ENCODE peak calls at places on chromosome 10, in five cellular contexts. R is ovary, W is fibroblast of lung, Q is gastrocnemius medialis, Y is uterus. T is an unnamed sample.

GRCh38 chr10:12787297-12787696 is 214.2 kb downstream of the CCDC3 start:
- DNase-seq in R (no peak), W (no peak), Q (no peak), Y (no peak), T (no peak)

GRCh38 chr10:42645103-42645502 is 6.7 kb upstream of the ZNF33B start:
- DNase-seq in R (no peak), W (no peak), Q (no peak), Y (no peak), T (no peak)

GRCh38 chr10:29119374-29119773 is 169.5 kb upstream of the LYZL1 start:
- DNase-seq in R (peak; percentile 57), W (no peak), Q (no peak), Y (peak; percentile 23), T (peak; percentile 55)

GRCh38 chr10:24706479-24707118 is 17.1 kb downstream of the ARHGAP21 start:
- DNase-seq in R (no peak), W (peak; percentile 96), Q (no peak), Y (no peak), T (peak; percentile 28)

GRCh38 chr10:69382382-69383117 is 34.2 kb downstream of the TACR2 start:
- DNase-seq in R (no peak), W (peak; percentile 98), Q (no peak), Y (peak; percentile 73), T (no peak)

GRCh38 chr10:132551093-132551807 is 13.7 kb downstream of the INPP5A start:
- DNase-seq in R (no peak), W (no peak), Q (no peak), Y (no peak), T (no peak)

GRCh38 chr10:19730071-19730470 is 86.2 kb upstream of the PLXDC2 start:
- DNase-seq in R (no peak), W (peak; percentile 86), Q (no peak), Y (no peak), T (no peak)

GRCh38 chr10:124697837-124698559 is 46.2 kb downstream of the FAM53B start:
- DNase-seq in R (peak; percentile 29), W (no peak), Q (no peak), Y (no peak), T (no peak)

GRCh38 chr10:68271104-68271882 is 39.4 kb upstream of the ATOH7 start:
- DNase-seq in R (no peak), W (peak; percentile 45), Q (no peak), Y (no peak), T (peak; percentile 76)

GRCh38 chr10:80462277-80462985 is 8.3 kb downstream of the TSPAN14 start:
- DNase-seq in R (peak; percentile 55), W (peak; percentile 24), Q (no peak), Y (no peak), T (no peak)

GRCh38 chr10:132492323-132493035 is 45.1 kb upstream of the INPP5A start:
- DNase-seq in R (peak; percentile 71), W (no peak), Q (peak; percentile 25), Y (peak; percentile 81), T (no peak)

GRCh38 chr10:50968386-50969091 is 83.1 kb upstream of the A1CF start:
- DNase-seq in R (no peak), W (no peak), Q (no peak), Y (no peak), T (no peak)

GRCh38 chr10:75398238-75398629 is 3.3 kb downstream of the ZNF503 start:
- DNase-seq in R (no peak), W (no peak), Q (no peak), Y (no peak), T (no peak)

GRCh38 chr10:44980309-44981171 is 1.9 kb upstream of the DEPP1 start:
- DNase-seq in R (peak; percentile 41), W (peak; percentile 40), Q (no peak), Y (peak; percentile 23), T (no peak)

GRCh38 chr10:62047960-62048383 is 146.5 kb downstream of the ARID5B start:
- DNase-seq in R (no peak), W (peak; percentile 38), Q (peak; percentile 63), Y (no peak), T (no peak)

GRCh38 chr10:12391191-12391590 is 41.8 kb downstream of the CAMK1D start:
- DNase-seq in R (no peak), W (peak; percentile 92), Q (no peak), Y (no peak), T (no peak)

GRCh38 chr10:86348321-86349210 is 18.0 kb downstream of the GRID1 start:
- DNase-seq in R (peak; percentile 12), W (no peak), Q (no peak), Y (no peak), T (peak; percentile 68)

GRCh38 chr10:21810582-21811244 is 192.8 kb downstream of the DNAJC1 start:
- DNase-seq in R (no peak), W (peak; percentile 42), Q (no peak), Y (no peak), T (no peak)

GRCh38 chr10:114172776-114173555 is 1.0 kb downstream of the CCDC186 start:
- DNase-seq in R (no peak), W (no peak), Q (no peak), Y (no peak), T (no peak)

GRCh38 chr10:109018892-109019507 is 904.3 kb downstream of the XPNPEP1 start:
- DNase-seq in R (no peak), W (no peak), Q (no peak), Y (no peak), T (no peak)

DNA sequence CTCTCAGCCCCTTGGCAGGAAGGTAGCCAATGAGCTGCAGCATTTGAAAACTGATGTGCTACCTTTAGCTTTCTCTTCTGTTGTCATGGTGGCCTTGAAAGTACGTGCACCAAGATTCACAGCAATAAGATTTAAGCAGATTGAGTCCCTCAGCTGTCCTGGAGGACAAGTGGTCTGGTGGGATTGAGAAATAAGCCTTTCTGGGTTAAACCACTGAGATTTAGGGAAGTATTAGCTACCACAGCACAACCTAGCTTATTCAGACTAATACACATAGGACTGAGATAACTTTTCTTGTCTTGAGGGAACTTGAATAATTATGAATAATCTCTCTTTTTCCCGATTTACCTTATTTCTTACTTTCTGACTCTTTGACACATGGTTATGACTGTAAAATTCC is 324.0 kb downstream of the PTEN start:
- DNase-seq in R (no peak), W (no peak), Q (no peak), Y (no peak), T (no peak)
- H3K36me3 ChIP-seq in R (no peaks in the 10 kb centered on the region), W (no peaks in the 10 kb centered on the region), Q (no peaks in the 10 kb centered on the region), Y (no peaks in the 10 kb centered on the region), T (no peaks in the 10 kb centered on the region)

DNA sequence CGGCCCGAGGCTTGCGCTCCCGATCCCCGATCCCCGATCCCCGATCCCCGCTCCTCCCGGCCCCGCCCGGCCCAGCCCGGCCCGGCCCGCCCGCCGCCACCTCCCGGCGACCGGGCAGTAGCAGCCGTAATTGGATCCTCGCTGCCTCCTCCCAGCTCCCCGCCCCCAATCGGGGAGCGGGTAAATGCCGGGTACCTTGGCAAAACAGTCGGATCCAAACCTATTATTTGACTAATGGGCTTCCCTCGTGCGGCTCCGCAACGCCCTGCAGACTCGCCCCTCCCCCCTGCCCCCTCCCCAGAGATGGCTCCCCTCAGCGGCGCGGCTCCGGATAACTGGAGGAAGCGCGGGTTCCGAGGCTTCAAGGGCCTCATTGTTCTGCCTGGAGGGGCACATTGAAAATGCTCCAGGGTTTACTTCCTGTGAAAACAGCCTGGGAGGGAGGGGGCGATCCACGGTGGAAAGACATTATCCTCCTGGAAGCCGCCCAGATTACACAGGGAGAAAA is 94.8 kb upstream of the ZMIZ1 start:
- DNase-seq in R (peak; percentile 84), W (peak; percentile 76), Q (peak; percentile 78), Y (no peak), T (peak; percentile 83)
- TF ChIP-seq CTCF in R (no peak), W (no peak), Q (no peak), Y (peak; percentile 34), T (no peak)

DNA sequence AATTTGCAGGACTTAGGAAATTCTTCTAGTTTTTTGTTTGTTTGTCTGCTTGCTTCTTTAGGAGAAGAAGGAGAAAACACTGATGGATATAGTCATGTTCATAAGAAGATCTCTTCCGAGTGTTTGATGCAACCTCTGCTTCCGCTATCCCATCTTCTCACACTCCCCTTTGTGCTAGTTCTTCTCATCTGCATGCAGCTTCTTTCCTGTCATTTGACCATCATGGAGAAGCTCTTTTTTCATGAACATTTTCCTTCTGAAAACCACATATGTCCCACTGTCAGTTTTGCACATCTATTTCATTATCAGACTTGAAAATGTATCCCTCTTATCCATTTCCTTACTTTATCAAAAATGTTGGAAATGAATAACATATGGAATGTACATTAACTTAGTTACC is 346.9 kb upstream of the PRKCQ start:
- DNase-seq in R (no peak), W (no peak), Q (no peak), Y (no peak), T (no peak)
- H3K4me1 ChIP-seq in R (no peaks in the 10 kb centered on the region), W (no peaks in the 10 kb centered on the region), Q (peaks cover 7% of the 10 kb centered on the region), Y (no peaks in the 10 kb centered on the region), T (no peaks in the 10 kb centered on the region)

GRCh38 chr10:121503587-121504051 is 94.6 kb downstream of the FGFR2 start:
- DNase-seq in R (no peak), W (peak; percentile 60), Q (no peak), Y (no peak), T (no peak)
- H3K36me3 ChIP-seq in R (no peaks in the 10 kb centered on the region), W (no peaks in the 10 kb centered on the region), Q (no peaks in the 10 kb centered on the region), Y (no peaks in the 10 kb centered on the region), T (no peaks in the 10 kb centered on the region)

GRCh38 chr10:129929343-129930297 is 34.5 kb downstream of the EBF3 start:
- DNase-seq in R (no peak), W (no peak), Q (no peak), Y (no peak), T (no peak)
- TF ChIP-seq CTCF in R (no peak), W (no peak), Q (no peak), Y (no peak), T (peak; percentile 28)

DNA sequence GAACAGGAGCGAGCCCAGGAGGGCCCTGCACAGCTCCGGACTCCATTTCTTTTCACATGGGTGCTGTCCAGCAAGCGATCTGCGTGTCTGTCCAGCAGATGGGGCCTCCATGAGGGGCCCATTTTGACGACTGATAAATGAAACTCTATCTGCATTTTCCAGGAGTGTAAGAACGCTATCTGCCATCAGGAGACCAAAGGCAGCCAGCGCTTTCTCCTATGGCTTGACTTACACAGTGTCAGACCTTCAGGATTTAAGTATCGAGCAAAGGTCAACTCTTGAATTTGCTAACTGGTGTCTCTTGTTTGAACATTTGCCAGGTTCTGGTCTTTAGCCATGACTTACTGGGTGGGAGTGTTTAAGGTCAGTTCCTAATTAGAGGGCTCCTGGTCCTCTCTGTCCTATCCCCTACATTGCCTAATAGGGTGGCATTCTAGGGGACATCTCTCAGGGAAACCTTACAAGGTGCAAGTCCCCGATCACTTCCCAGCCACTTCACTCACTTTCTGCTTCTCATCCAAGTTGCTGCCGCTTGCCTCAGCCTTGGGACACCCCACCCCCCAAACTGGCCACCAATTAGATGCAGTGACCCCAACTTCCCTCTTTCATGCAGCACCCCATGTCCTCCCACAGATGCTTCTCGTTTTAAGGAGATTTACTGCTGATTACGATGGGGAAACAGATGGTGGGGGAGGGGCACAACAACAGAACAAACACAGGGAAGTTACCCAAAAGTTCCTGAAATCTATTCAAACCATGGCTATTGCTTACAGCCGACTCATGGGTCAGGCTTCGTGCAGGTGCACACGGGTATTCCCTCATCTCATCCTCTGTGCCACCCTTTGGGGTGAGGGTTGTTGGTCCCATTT is 20.0 kb downstream of the VSIR start:
- DNase-seq in R (peak; percentile 21), W (no peak), Q (peak; percentile 61), Y (no peak), T (no peak)
- H3K4me1 ChIP-seq in R (peaks cover 9% of the 10 kb centered on the region), W (no peaks in the 10 kb centered on the region), Q (peaks cover 67% of the 10 kb centered on the region), Y (no peaks in the 10 kb centered on the region), T (no peaks in the 10 kb centered on the region)

GRCh38 chr10:37436361-37436760 is 311.0 kb downstream of the ANKRD30A start:
- DNase-seq in R (no peak), W (no peak), Q (no peak), Y (no peak), T (no peak)

GRCh38 chr10:37434091-37434490 is 308.7 kb downstream of the ANKRD30A start:
- DNase-seq in R (no peak), W (no peak), Q (no peak), Y (no peak), T (no peak)
- H3K36me3 ChIP-seq in R (no peaks in the 10 kb centered on the region), W (no peaks in the 10 kb centered on the region), Q (no peaks in the 10 kb centered on the region), Y (no peaks in the 10 kb centered on the region), T (no peaks in the 10 kb centered on the region)

GRCh38 chr10:7513936-7514335 is 103.1 kb upstream of the SFMBT2 start:
- DNase-seq in R (no peak), W (no peak), Q (no peak), Y (no peak), T (no peak)
- TF ChIP-seq CTCF in R (no peak), W (no peak), Q (no peak), Y (no peak), T (no peak)